ENCODE peak calls at places on chromosomes 13 and 19, in seven cellular contexts. G is GF-D8; D is Jurkat, Clone E6-1; V is body of pancreas; X is NAMALWA; K is T-cell; J is ascending aorta. N is an unnamed sample.

GRCh38 chr13:35598790-35599369 is 122.4 kb upstream of the MAB21L1 start:
- DNase-seq in X (no peak), V (no peak), K (no peak), J (no peak), G (no peak), D (no peak), N (no peak)

GRCh38 chr13:25186187-25186586 is 14.1 kb upstream of the AMER2 start:
- DNase-seq in D (no peak), K (no peak), J (no peak), X (no peak), G (no peak), V (no peak), N (no peak)

GRCh38 chr13:54185785-54186184 is 1157.2 kb downstream of the OLFM4 start:
- DNase-seq in G (no peak), X (peak), D (no peak), J (no peak), V (peak), K (no peak), N (no peak)

GRCh38 chr13:85140192-85140591 is 659.0 kb downstream of the SLITRK6 start:
- DNase-seq in D (no peak), V (no peak), K (no peak), J (no peak), G (no peak), X (no peak), N (no peak)

GRCh38 chr19:35317464-35318043 is 11.4 kb upstream of the CD22 start:
- DNase-seq in G (no peak), X (no peak), V (no peak), D (no peak), K (no peak), J (no peak), N (no peak)

GRCh38 chr13:98222081-98222554 is 45.0 kb upstream of the RNF113B start:
- DNase-seq in X (no peak), D (no peak), V (peak), J (no peak), G (no peak), K (no peak), N (no peak)

GRCh38 chr19:22545751-22546150 is 88.4 kb upstream of the ZNF492 start:
- DNase-seq in X (peak), G (no peak), D (peak), K (no peak), J (no peak), V (peak), N (peak)

GRCh38 chr13:51475727-51476521 is 23.1 kb upstream of the INTS6 start:
- DNase-seq in V (peak), G (no peak), K (no peak), J (no peak), D (peak), X (no peak), N (no peak)

GRCh38 chr13:46339035-46339666 is 47.9 kb downstream of the RUBCNL start:
- DNase-seq in J (no peak), G (peak), X (peak), D (no peak), K (no peak), V (peak), N (peak)

GRCh38 chr13:44812818-44813217 is 176.5 kb downstream of the NUFIP1 start:
- DNase-seq in J (no peak), V (no peak), D (no peak), K (no peak), X (no peak), G (no peak), N (no peak)

GRCh38 chr19:42028304-42029216 is 34.5 kb upstream of the ATP1A3 start:
- DNase-seq in J (no peak), X (peak), G (no peak), V (no peak), K (no peak), D (peak), N (no peak)

GRCh38 chr13:42215578-42216421 is 56.2 kb upstream of the AKAP11 start:
- DNase-seq in J (no peak), D (peak), X (peak), V (peak), G (peak), K (no peak), N (peak)

GRCh38 chr13:79030513-79030912 is 371.6 kb upstream of the OBI1 start:
- DNase-seq in G (no peak), V (no peak), D (no peak), K (no peak), X (no peak), J (no peak), N (no peak)

GRCh38 chr13:99693351-99693750 is 192.1 kb downstream of the TM9SF2 start:
- DNase-seq in G (no peak), K (no peak), V (no peak), J (no peak), X (no peak), D (no peak), N (no peak)